ENCODE peak calls at places on chromosomes 13 and 19, in four cellular contexts. R is IMR-90, S is K562, C is neural progenitor cell. B is an unnamed sample. For H3K9me3 and H3K4me1, the result is how much of the 10 kb centered on the place peaks cover.

GRCh38 chr13:44951184-44951583 is 38.1 kb downstream of the NUFIP1 start:
- DNase-seq in R (peak), S (no peak), C (no peak), B (no peak)

GRCh38 chr13:102487330-102487729 is 85.5 kb upstream of the FGF14 start:
- DNase-seq in R (no peak), S (no peak), C (no peak), B (no peak)

GRCh38 chr19:46746281-46746965 is at the start of gene STRN4:
- DNase-seq in R (no peak), S (peak), C (peak), B (peak)

GRCh38 chr13:48155850-48156249 is 60.9 kb upstream of the MED4 start:
- DNase-seq in R (peak), S (no peak), C (no peak), B (peak)

GRCh38 chr13:75749407-75749806 is 113.3 kb downstream of the LMO7 start:
- DNase-seq in R (peak), S (no peak), C (peak), B (no peak)

GRCh38 chr19:38852231-38853044 is 2.7 kb upstream of the HNRNPL start:
- DNase-seq in R (peak), S (peak), C (peak), B (peak)

GRCh38 chr13:96636310-96636709 is 358.0 kb downstream of the OXGR1 start:
- DNase-seq in R (no peak), S (no peak), C (no peak), B (no peak)

GRCh38 chr19:41735071-41735623 is 20.2 kb upstream of the CEACAM6 start:
- DNase-seq in R (no peak), S (no peak), C (no peak), B (no peak)

GRCh38 chr13:57624565-57625435 is 6.7 kb upstream of the PCDH17 start:
- DNase-seq in R (peak), S (peak), C (peak), B (no peak)

GRCh38 chr19:16266586-16266942 is 58.1 kb upstream of the KLF2 start:
- DNase-seq in R (no peak), S (no peak), C (no peak), B (peak)

GRCh38 chr13:113138792-113139551 is 16.4 kb downstream of the F10 start:
- DNase-seq in R (no peak), S (peak), C (no peak), B (no peak)

GRCh38 chr13:83780201-83780600 is 102.1 kb downstream of the SLITRK1 start:
- DNase-seq in R (peak), S (peak), C (peak), B (no peak)

GRCh38 chr13:50119593-50119992 is 104.3 kb downstream of the KCNRG start:
- DNase-seq in R (peak), S (no peak), C (no peak), B (no peak)

GRCh38 chr19:44303976-44304568 is 753 bp downstream of the ZNF235 start:
- DNase-seq in R (peak), S (peak), C (peak), B (no peak)

GRCh38 chr19:40403262-40403984 is 9.8 kb downstream of the PRX start:
- DNase-seq in R (peak), S (peak), C (peak), B (peak)

GRCh38 chr13:112756081-112756480 is 66.2 kb downstream of the ATP11A start:
- DNase-seq in R (no peak), S (no peak), C (no peak), B (no peak)

GRCh38 chr13:40878321-40878720 is 88.9 kb downstream of the SLC25A15 start:
- DNase-seq in R (peak), S (no peak), C (no peak), B (no peak)

GRCh38 chr13:29537736-29538624 is 57.5 kb downstream of the SLC7A1 start:
- DNase-seq in R (no peak), S (no peak), C (no peak), B (no peak)

GRCh38 chr13:113851826-113852535 is 11.9 kb downstream of the GAS6 start:
- DNase-seq in R (no peak), S (no peak), C (no peak), B (no peak)

GRCh38 chr13:66700336-66700735 is 529.8 kb downstream of the PCDH9 start:
- DNase-seq in R (no peak), S (no peak), C (no peak), B (no peak)

GRCh38 chr13:37540228-37540627 is 58.3 kb downstream of the POSTN start:
- DNase-seq in R (peak), S (no peak), C (no peak), B (no peak)

GRCh38 chr19:14434543-14435319 is 1.6 kb downstream of the PKN1 start:
- DNase-seq in R (peak), S (peak), C (no peak), B (no peak)

GRCh38 chr13:71659427-71659826 is 207.6 kb downstream of the DACH1 start:
- DNase-seq in R (no peak), S (no peak), C (no peak), B (no peak)

GRCh38 chr19:42178791-42179500 is 38.5 kb downstream of the DEDD2 start:
- DNase-seq in R (no peak), S (peak), C (no peak), B (peak)

GRCh38 chr13:111312944-111313590 is 7.4 kb upstream of the TEX29 start:
- DNase-seq in R (no peak), S (no peak), C (no peak), B (no peak)

GRCh38 chr19:13899393-13899792 is 6.5 kb downstream of the BRME1 start:
- DNase-seq in R (no peak), S (no peak), C (no peak), B (peak)

GRCh38 chr19:12723383-12723642 is 419 bp downstream of the TNPO2 start:
- DNase-seq in R (peak), S (no peak), C (peak), B (peak)

GRCh38 chr19:41702208-41702651 is 6.2 kb upstream of the CEACAM5 start:
- DNase-seq in R (peak), S (no peak), C (no peak), B (no peak)

GRCh38 chr13:112616586-112617381 is 28.8 kb upstream of the TUBGCP3 start:
- DNase-seq in R (peak), S (peak), C (peak), B (peak)

GRCh38 chr19:57746580-57747471 is at the start of gene ZNF776:
- DNase-seq in R (peak), S (peak), C (peak), B (peak)

GRCh38 chr19:57747472-57747807 is 825 bp downstream of the ZNF776 start:
- DNase-seq in R (no peak), S (no peak), C (no peak), B (no peak)

DNA sequence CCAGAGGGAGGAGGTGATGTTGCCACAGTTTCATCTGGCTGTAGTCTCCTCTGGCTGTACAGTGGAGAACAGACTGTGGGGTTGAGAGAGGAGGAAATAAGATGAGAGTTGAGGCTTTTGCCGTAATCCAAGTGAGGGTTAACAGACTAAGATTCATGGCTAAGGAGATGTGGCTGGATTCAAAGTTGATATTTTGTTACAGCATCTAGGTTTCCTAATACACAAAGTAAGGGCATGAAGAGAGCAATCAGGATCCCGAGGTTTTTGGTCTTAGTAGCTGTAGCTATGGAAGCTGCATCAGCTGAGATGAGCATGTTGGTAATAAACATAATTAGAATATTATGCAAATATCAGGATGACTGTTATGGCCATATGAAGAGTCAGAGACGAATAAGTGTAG is 1.4 kb downstream of the ZNF776 start:
- DNase-seq in R (no peak), S (no peak), C (no peak), B (no peak)
- H3K9me3 ChIP-seq in R (under half), S (under half), C (under half), B (under half)

GRCh38 chr13:97858161-97858560 is 95.3 kb upstream of the IPO5 start:
- DNase-seq in R (no peak), S (no peak), C (no peak), B (no peak)
- H3K4me2 ChIP-seq in R (no peak), S (no peak), C (no peak), B (no peak)

DNA sequence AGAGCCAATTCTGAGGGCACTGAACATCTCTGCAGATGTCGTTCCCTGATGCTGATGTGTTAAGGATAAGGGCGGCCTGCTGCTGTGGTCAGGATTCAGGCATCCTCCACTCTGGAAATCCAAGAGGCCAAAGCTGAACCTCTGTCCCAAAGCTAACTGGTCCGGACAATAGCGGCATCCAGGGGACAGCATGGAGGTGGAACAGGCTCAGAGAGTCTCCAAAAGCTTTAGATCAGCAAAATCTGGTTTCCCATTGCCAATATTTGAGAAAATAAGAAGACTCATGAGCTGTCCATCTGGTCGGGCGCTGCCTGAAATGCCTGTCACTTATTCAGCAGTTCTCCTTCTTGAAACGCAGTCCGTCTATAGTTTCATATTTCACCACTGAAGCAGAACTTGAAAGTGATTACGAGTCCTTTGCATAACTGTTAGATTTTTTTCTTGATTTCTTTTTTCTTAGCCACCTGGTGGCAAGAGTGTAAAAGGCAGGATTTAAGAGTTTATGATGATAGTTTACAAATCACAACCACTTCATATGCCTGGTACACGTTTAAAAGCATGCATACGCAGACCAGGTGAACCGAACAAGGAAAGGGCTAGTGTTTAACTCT is 45.9 kb downstream of the GGACT start:
- DNase-seq in R (peak), S (peak), C (no peak), B (no peak)
- H3K4me1 ChIP-seq in R (under half), S (under half), C (under half), B (under half)

GRCh38 chr19:36120984-36121358 is 5.7 kb downstream of the TBCB start:
- DNase-seq in R (no peak), S (no peak), C (no peak), B (no peak)
- H3K9me3 ChIP-seq in R (under half), S (under half), C (under half), B (under half)

GRCh38 chr19:55638864-55639359 is 1.9 kb upstream of the ZNF580 start:
- DNase-seq in R (peak), S (peak), C (peak), B (peak)
- H3K4me2 ChIP-seq in R (no peak), S (no peak), C (no peak), B (peak)

DNA sequence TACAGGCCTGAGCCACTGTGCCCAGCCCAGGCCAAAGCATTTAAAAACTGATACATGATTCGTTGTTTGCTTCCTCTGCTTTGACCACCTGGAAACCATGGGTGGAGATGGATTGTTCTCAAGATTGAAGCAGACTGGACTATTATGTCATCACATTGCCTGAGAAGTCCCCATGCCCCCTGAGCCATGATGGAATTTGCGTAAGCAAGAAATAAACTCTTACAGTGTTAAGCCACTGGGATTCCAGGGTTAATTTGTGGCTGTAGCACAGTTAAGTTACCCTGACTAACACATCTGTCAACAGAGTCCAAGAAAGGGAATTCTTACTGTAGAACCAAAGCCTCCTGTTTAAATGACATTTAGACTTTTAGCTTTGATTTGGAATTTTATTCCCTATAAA is 19.4 kb upstream of the DHRS12 start:
- DNase-seq in R (no peak), S (no peak), C (no peak), B (no peak)
- H3K4me1 ChIP-seq in R (under half), S (under half), C (under half), B (under half)

DNA sequence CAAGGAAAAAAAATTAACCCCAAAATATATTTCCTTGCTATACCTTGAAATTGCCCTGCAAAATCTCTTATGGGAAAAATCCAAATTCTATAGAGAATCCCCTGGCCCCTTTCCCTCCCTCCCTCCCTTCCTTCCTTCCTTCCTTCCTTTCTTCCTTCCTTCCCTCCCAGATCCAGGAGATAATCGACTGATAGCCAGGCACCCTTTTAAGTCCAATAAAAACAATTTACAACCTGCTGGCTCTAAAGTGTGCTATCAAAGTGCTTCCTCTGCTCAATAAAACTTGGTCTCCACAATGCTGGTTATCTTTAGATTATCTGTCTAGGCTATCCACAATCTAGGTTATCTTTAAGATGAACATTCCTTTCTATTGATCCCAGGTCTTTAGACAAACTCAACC is 83.1 kb upstream of the TUBA3C start:
- DNase-seq in R (no peak), S (no peak), C (no peak), B (no peak)
- H3K9me3 ChIP-seq in R (under half), S (under half), C (under half), B (under half)

GRCh38 chr19:35460608-35461007 is 12.6 kb downstream of the FFAR2 start:
- DNase-seq in R (no peak), S (no peak), C (no peak), B (no peak)
- H3K4me2 ChIP-seq in R (no peak), S (no peak), C (no peak), B (no peak)

GRCh38 chr13:98514268-98514667 is 62.6 kb downstream of the STK24 start:
- DNase-seq in R (no peak), S (no peak), C (no peak), B (no peak)
- H3K4me1 ChIP-seq in R (under half), S (under half), C (under half), B (under half)

B was measured in DND-41.